ENCODE peak calls at places on chromosomes 16 and 17, in seven cellular contexts. One of them, this sample, is unnamed.

GRCh38 chr17:20073056-20073979 is 64.2 kb downstream of the SPECC1 start:
- DNase-seq in neural crest cell: no peak
- DNase-seq in astrocyte of the spinal cord: peak; percentile 30
- DNase-seq in epithelial cell of esophagus: no peak
- DNase-seq in RWPE1: no peak
- DNase-seq in mammary epithelial cell: no peak
- DNase-seq in transverse colon: peak; percentile 38
- DNase-seq in this sample: peak; percentile 46

GRCh38 chr16:17448640-17449638 is 21.8 kb downstream of the XYLT1 start:
- DNase-seq in epithelial cell of esophagus: no peak
- DNase-seq in RWPE1: no peak
- DNase-seq in neural crest cell: no peak
- DNase-seq in mammary epithelial cell: no peak
- DNase-seq in astrocyte of the spinal cord: no peak
- DNase-seq in transverse colon: peak; percentile 25
- DNase-seq in this sample: no peak

GRCh38 chr16:4261557-4262172 is 11.2 kb downstream of the TFAP4 start:
- DNase-seq in transverse colon: peak; percentile 24
- DNase-seq in astrocyte of the spinal cord: peak; percentile 13
- DNase-seq in mammary epithelial cell: no peak
- DNase-seq in RWPE1: no peak
- DNase-seq in epithelial cell of esophagus: peak; percentile 34
- DNase-seq in neural crest cell: peak; percentile 72
- DNase-seq in this sample: peak; percentile 27

GRCh38 chr16:77945126-77945525 is 77.2 kb upstream of the CLEC3A start:
- DNase-seq in RWPE1: no peak
- DNase-seq in epithelial cell of esophagus: no peak
- DNase-seq in transverse colon: no peak
- DNase-seq in mammary epithelial cell: no peak
- DNase-seq in neural crest cell: no peak
- DNase-seq in astrocyte of the spinal cord: peak; percentile 51
- DNase-seq in this sample: no peak

GRCh38 chr17:57234252-57235092 is 21.9 kb upstream of the MSI2 start:
- DNase-seq in mammary epithelial cell: no peak
- DNase-seq in astrocyte of the spinal cord: no peak
- DNase-seq in transverse colon: no peak
- DNase-seq in RWPE1: no peak
- DNase-seq in epithelial cell of esophagus: no peak
- DNase-seq in neural crest cell: no peak
- DNase-seq in this sample: no peak

GRCh38 chr17:80393961-80394360 is 21.0 kb upstream of the ENDOV start:
- DNase-seq in astrocyte of the spinal cord: no peak
- DNase-seq in neural crest cell: no peak
- DNase-seq in transverse colon: no peak
- DNase-seq in mammary epithelial cell: no peak
- DNase-seq in RWPE1: no peak
- DNase-seq in epithelial cell of esophagus: no peak
- DNase-seq in this sample: no peak

GRCh38 chr16:30417447-30418349 is 10.3 kb downstream of the ZNF771 start:
- DNase-seq in transverse colon: peak; percentile 90
- DNase-seq in astrocyte of the spinal cord: peak; percentile 92
- DNase-seq in RWPE1: peak; percentile 80
- DNase-seq in mammary epithelial cell: peak; percentile 92
- DNase-seq in epithelial cell of esophagus: peak; percentile 96
- DNase-seq in neural crest cell: peak; percentile 75
- DNase-seq in this sample: peak; percentile 94

GRCh38 chr17:3385869-3386816 is at the start of gene OR3A2:
- DNase-seq in astrocyte of the spinal cord: no peak
- DNase-seq in mammary epithelial cell: no peak
- DNase-seq in RWPE1: peak; percentile 57
- DNase-seq in neural crest cell: no peak
- DNase-seq in epithelial cell of esophagus: no peak
- DNase-seq in transverse colon: no peak
- DNase-seq in this sample: no peak

GRCh38 chr17:38539386-38539785 is 66.4 kb downstream of the SRCIN1 start:
- DNase-seq in neural crest cell: no peak
- DNase-seq in mammary epithelial cell: no peak
- DNase-seq in transverse colon: no peak
- DNase-seq in astrocyte of the spinal cord: no peak
- DNase-seq in RWPE1: no peak
- DNase-seq in epithelial cell of esophagus: no peak
- DNase-seq in this sample: no peak

GRCh38 chr16:90081606-90081970 is 4.5 kb upstream of the PRDM7 start:
- DNase-seq in mammary epithelial cell: no peak
- DNase-seq in RWPE1: no peak
- DNase-seq in transverse colon: no peak
- DNase-seq in neural crest cell: no peak
- DNase-seq in epithelial cell of esophagus: no peak
- DNase-seq in astrocyte of the spinal cord: no peak
- DNase-seq in this sample: no peak

GRCh38 chr16:24988593-24989338 is 26.4 kb downstream of the ARHGAP17 start:
- DNase-seq in neural crest cell: no peak
- DNase-seq in epithelial cell of esophagus: peak; percentile 85
- DNase-seq in RWPE1: no peak
- DNase-seq in astrocyte of the spinal cord: peak; percentile 74
- DNase-seq in mammary epithelial cell: peak; percentile 82
- DNase-seq in transverse colon: peak; percentile 81
- DNase-seq in this sample: peak; percentile 75

GRCh38 chr17:19004601-19005441 is at the start of gene FAM83G:
- DNase-seq in mammary epithelial cell: peak; percentile 84
- DNase-seq in epithelial cell of esophagus: peak; percentile 92
- DNase-seq in neural crest cell: no peak
- DNase-seq in RWPE1: peak; percentile 84
- DNase-seq in astrocyte of the spinal cord: peak; percentile 65
- DNase-seq in transverse colon: peak; percentile 92
- DNase-seq in this sample: peak; percentile 46

GRCh38 chr17:15741624-15742023 is 9.5 kb downstream of the TBC1D26 start:
- DNase-seq in transverse colon: no peak
- DNase-seq in RWPE1: no peak
- DNase-seq in mammary epithelial cell: no peak
- DNase-seq in neural crest cell: no peak
- DNase-seq in epithelial cell of esophagus: no peak
- DNase-seq in astrocyte of the spinal cord: no peak
- DNase-seq in this sample: no peak

GRCh38 chr16:83952940-83953795 is at the start of gene OSGIN1:
- DNase-seq in transverse colon: peak; percentile 96
- DNase-seq in epithelial cell of esophagus: peak; percentile 95
- DNase-seq in astrocyte of the spinal cord: peak; percentile 91
- DNase-seq in neural crest cell: peak; percentile 61
- DNase-seq in RWPE1: peak; percentile 95
- DNase-seq in mammary epithelial cell: peak; percentile 92
- DNase-seq in this sample: peak; percentile 96

GRCh38 chr16:57704905-57705852 is 10.6 kb downstream of the DRC7 start:
- DNase-seq in mammary epithelial cell: no peak
- DNase-seq in astrocyte of the spinal cord: no peak
- DNase-seq in RWPE1: no peak
- DNase-seq in transverse colon: no peak
- DNase-seq in epithelial cell of esophagus: no peak
- DNase-seq in neural crest cell: no peak
- DNase-seq in this sample: no peak

GRCh38 chr17:67281736-67282135 is 36.7 kb upstream of the HELZ start:
- DNase-seq in astrocyte of the spinal cord: no peak
- DNase-seq in mammary epithelial cell: peak; percentile 84
- DNase-seq in epithelial cell of esophagus: peak; percentile 97
- DNase-seq in RWPE1: peak; percentile 74
- DNase-seq in transverse colon: no peak
- DNase-seq in neural crest cell: no peak
- DNase-seq in this sample: no peak

GRCh38 chr17:35896011-35896587 is 15.9 kb upstream of the CCL5 start:
- DNase-seq in mammary epithelial cell: no peak
- DNase-seq in transverse colon: peak; percentile 17
- DNase-seq in RWPE1: no peak
- DNase-seq in astrocyte of the spinal cord: no peak
- DNase-seq in neural crest cell: no peak
- DNase-seq in epithelial cell of esophagus: no peak
- DNase-seq in this sample: peak; percentile 56

GRCh38 chr17:34024303-34025178 is 230.5 kb upstream of the CCL2 start:
- DNase-seq in neural crest cell: no peak
- DNase-seq in RWPE1: no peak
- DNase-seq in transverse colon: no peak
- DNase-seq in epithelial cell of esophagus: no peak
- DNase-seq in astrocyte of the spinal cord: no peak
- DNase-seq in mammary epithelial cell: no peak
- DNase-seq in this sample: no peak
- TF ChIP-seq CTCF in neural crest cell: no peak
- TF ChIP-seq CTCF in RWPE1: no peak
- TF ChIP-seq CTCF in transverse colon: no peak
- TF ChIP-seq CTCF in epithelial cell of esophagus: no peak
- TF ChIP-seq CTCF in astrocyte of the spinal cord: no peak
- TF ChIP-seq CTCF in mammary epithelial cell: no peak
- TF ChIP-seq CTCF in this sample: no peak

DNA sequence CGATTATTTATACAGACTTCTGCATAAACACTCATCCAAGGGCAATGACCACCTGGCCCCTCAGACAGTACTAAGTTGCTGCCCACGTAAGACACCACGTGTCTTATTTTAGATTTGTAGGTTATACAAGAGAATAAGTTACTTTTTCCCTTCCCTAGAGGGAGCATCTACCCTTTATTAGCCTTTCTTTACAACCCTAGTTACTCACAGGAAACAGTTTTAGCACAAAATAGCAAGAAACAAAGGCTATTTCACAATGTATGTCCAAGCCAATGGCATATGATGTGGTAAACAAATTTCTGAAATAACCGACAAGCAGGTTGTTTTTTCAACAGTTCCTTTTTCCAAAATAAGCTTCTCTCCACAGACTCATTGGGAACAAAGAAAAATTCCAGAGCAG is 50.1 kb upstream of the ERN1 start:
- DNase-seq in transverse colon: no peak
- DNase-seq in RWPE1: no peak
- DNase-seq in epithelial cell of esophagus: no peak
- DNase-seq in astrocyte of the spinal cord: no peak
- DNase-seq in neural crest cell: no peak
- DNase-seq in mammary epithelial cell: no peak
- DNase-seq in this sample: peak; percentile 90
- TF ChIP-seq CTCF in transverse colon: no peak
- TF ChIP-seq CTCF in RWPE1: no peak
- TF ChIP-seq CTCF in epithelial cell of esophagus: no peak
- TF ChIP-seq CTCF in astrocyte of the spinal cord: no peak
- TF ChIP-seq CTCF in neural crest cell: no peak
- TF ChIP-seq CTCF in mammary epithelial cell: peak; percentile 20
- TF ChIP-seq CTCF in this sample: peak; percentile 48

GRCh38 chr17:70808596-70808995 is 639.3 kb downstream of the KCNJ2 start:
- DNase-seq in mammary epithelial cell: peak; percentile 8
- DNase-seq in RWPE1: peak; percentile 3
- DNase-seq in astrocyte of the spinal cord: no peak
- DNase-seq in neural crest cell: no peak
- DNase-seq in epithelial cell of esophagus: peak; percentile 45
- DNase-seq in transverse colon: no peak
- DNase-seq in this sample: no peak
- TF ChIP-seq CTCF in mammary epithelial cell: peak; percentile 63
- TF ChIP-seq CTCF in RWPE1: no peak
- TF ChIP-seq CTCF in astrocyte of the spinal cord: peak; percentile 35
- TF ChIP-seq CTCF in neural crest cell: peak; percentile 47
- TF ChIP-seq CTCF in epithelial cell of esophagus: peak; percentile 61
- TF ChIP-seq CTCF in transverse colon: no peak
- TF ChIP-seq CTCF in this sample: peak; percentile 27

DNA sequence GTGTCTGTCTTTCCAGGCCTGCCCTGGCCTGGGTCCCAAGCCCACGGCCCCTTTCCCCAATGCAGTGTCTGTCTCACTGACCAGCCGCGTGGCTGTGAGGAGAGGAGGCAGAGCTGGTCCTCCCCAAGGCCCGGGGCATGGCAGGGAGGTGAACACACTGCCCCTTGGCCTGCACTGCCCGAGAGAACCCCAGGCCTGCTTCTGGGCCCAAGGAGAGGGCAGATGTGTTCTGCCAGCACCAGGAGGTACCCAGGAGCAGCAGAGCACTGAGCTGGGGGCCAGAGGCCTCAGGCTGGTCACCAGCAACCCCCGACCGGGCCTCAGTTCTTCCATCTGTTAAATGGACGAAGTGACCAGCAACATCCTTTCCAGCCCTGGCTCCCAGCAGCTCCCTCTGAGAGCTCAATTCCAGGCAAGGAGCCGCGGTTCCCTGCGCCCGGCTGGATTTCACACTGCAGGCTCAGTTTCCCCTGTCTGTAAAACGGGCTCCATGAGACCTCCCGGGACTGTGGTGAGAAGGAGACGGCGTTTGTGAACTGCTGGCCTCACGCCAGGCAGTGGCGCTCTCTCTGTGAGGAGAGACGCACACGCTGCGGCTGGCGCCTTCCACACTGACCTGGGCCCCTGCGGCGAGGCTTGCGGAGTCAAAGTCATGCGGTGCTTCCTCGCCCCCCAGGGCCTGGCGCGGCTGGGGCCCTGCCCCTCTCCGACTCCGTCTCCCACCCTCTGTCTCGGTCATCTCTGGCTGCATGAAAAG is 8.1 kb upstream of the ZFPM1 start:
- DNase-seq in astrocyte of the spinal cord: no peak
- DNase-seq in RWPE1: no peak
- DNase-seq in mammary epithelial cell: no peak
- DNase-seq in epithelial cell of esophagus: no peak
- DNase-seq in neural crest cell: no peak
- DNase-seq in transverse colon: no peak
- DNase-seq in this sample: no peak
- TF ChIP-seq CTCF in astrocyte of the spinal cord: no peak
- TF ChIP-seq CTCF in RWPE1: no peak
- TF ChIP-seq CTCF in mammary epithelial cell: no peak
- TF ChIP-seq CTCF in epithelial cell of esophagus: no peak
- TF ChIP-seq CTCF in neural crest cell: no peak
- TF ChIP-seq CTCF in transverse colon: no peak
- TF ChIP-seq CTCF in this sample: no peak

GRCh38 chr16:86819523-86819887 is 241.2 kb downstream of the FOXL1 start:
- DNase-seq in epithelial cell of esophagus: no peak
- DNase-seq in transverse colon: no peak
- DNase-seq in mammary epithelial cell: no peak
- DNase-seq in astrocyte of the spinal cord: no peak
- DNase-seq in RWPE1: no peak
- DNase-seq in neural crest cell: no peak
- DNase-seq in this sample: no peak
- TF ChIP-seq CTCF in epithelial cell of esophagus: peak; percentile 36
- TF ChIP-seq CTCF in transverse colon: no peak
- TF ChIP-seq CTCF in mammary epithelial cell: peak; percentile 40
- TF ChIP-seq CTCF in astrocyte of the spinal cord: peak; percentile 41
- TF ChIP-seq CTCF in RWPE1: no peak
- TF ChIP-seq CTCF in neural crest cell: no peak
- TF ChIP-seq CTCF in this sample: peak; percentile 37

This sample was measured in fibroblast of pulmonary artery.